ENCODE peak calls at places on chromosomes 1 and 21, in four cellular contexts. One of them, this sample, is unnamed.

GRCh38 chr1:235018161-235018560 is 110.5 kb downstream of the TOMM20 start:
- DNase-seq in mesendoderm: peak; percentile 90
- DNase-seq in transverse colon: no peak
- DNase-seq in lower lobe of right lung: no peak
- DNase-seq in this sample: peak; percentile 28

GRCh38 chr1:193325771-193326170 is 139.4 kb upstream of the B3GALT2 start:
- DNase-seq in mesendoderm: peak; percentile 54
- DNase-seq in lower lobe of right lung: no peak
- DNase-seq in transverse colon: no peak
- DNase-seq in this sample: no peak

GRCh38 chr21:39531777-39532333 is 80.1 kb downstream of the SH3BGR start:
- DNase-seq in mesendoderm: no peak
- DNase-seq in lower lobe of right lung: no peak
- DNase-seq in transverse colon: no peak
- DNase-seq in this sample: no peak

GRCh38 chr1:110714419-110715107 is 39.8 kb upstream of the KCNA3 start:
- DNase-seq in mesendoderm: no peak
- DNase-seq in lower lobe of right lung: no peak
- DNase-seq in transverse colon: no peak
- DNase-seq in this sample: no peak

GRCh38 chr1:91730781-91731732 is 154.9 kb downstream of the TGFBR3 start:
- DNase-seq in mesendoderm: no peak
- DNase-seq in transverse colon: peak; percentile 33
- DNase-seq in lower lobe of right lung: peak; percentile 79
- DNase-seq in this sample: peak; percentile 65

GRCh38 chr1:64171797-64172281 is 31.6 kb upstream of the UBE2U start:
- DNase-seq in transverse colon: no peak
- DNase-seq in mesendoderm: peak; percentile 80
- DNase-seq in lower lobe of right lung: no peak
- DNase-seq in this sample: no peak

GRCh38 chr1:76562292-76562691 is 305.0 kb upstream of the ST6GALNAC5 start:
- DNase-seq in mesendoderm: no peak
- DNase-seq in transverse colon: no peak
- DNase-seq in lower lobe of right lung: no peak
- DNase-seq in this sample: no peak

GRCh38 chr1:71593523-71593922 is 512.7 kb upstream of the ZRANB2 start:
- DNase-seq in mesendoderm: peak; percentile 31
- DNase-seq in lower lobe of right lung: no peak
- DNase-seq in transverse colon: no peak
- DNase-seq in this sample: no peak

GRCh38 chr1:203306970-203307541 is 1.7 kb downstream of the BTG2 start:
- DNase-seq in lower lobe of right lung: no peak
- DNase-seq in mesendoderm: peak; percentile 29
- DNase-seq in transverse colon: peak; percentile 64
- DNase-seq in this sample: no peak
- H3K4me1 ChIP-seq in lower lobe of right lung: peaks cover 62% of the 10 kb centered on the region
- H3K4me1 ChIP-seq in mesendoderm: peaks cover 23% of the 10 kb centered on the region
- H3K4me1 ChIP-seq in transverse colon: peaks cover 43% of the 10 kb centered on the region
- H3K4me1 ChIP-seq in this sample: peaks cover 14% of the 10 kb centered on the region

GRCh38 chr1:228508253-228508652 is 21.1 kb downstream of the RNF187 start:
- DNase-seq in lower lobe of right lung: no peak
- DNase-seq in transverse colon: no peak
- DNase-seq in mesendoderm: no peak
- DNase-seq in this sample: no peak
- H3K27me3 ChIP-seq in lower lobe of right lung: peaks cover 4% of the 10 kb centered on the region
- H3K27me3 ChIP-seq in transverse colon: peaks cover 11% of the 10 kb centered on the region
- H3K27me3 ChIP-seq in mesendoderm: no peaks in the 10 kb centered on the region
- H3K27me3 ChIP-seq in this sample: peaks cover 15% of the 10 kb centered on the region

GRCh38 chr1:9314101-9314500 is 21.4 kb downstream of the SPSB1 start:
- DNase-seq in lower lobe of right lung: no peak
- DNase-seq in transverse colon: no peak
- DNase-seq in mesendoderm: no peak
- DNase-seq in this sample: no peak

GRCh38 chr1:9316080-9316444 is 23.4 kb downstream of the SPSB1 start:
- DNase-seq in mesendoderm: no peak
- DNase-seq in transverse colon: no peak
- DNase-seq in lower lobe of right lung: no peak
- DNase-seq in this sample: no peak

GRCh38 chr1:9316512-9316911 is 23.8 kb downstream of the SPSB1 start:
- DNase-seq in transverse colon: no peak
- DNase-seq in lower lobe of right lung: no peak
- DNase-seq in mesendoderm: no peak
- DNase-seq in this sample: no peak

GRCh38 chr1:9314711-9315379 is 22.2 kb downstream of the SPSB1 start:
- DNase-seq in mesendoderm: no peak
- DNase-seq in transverse colon: no peak
- DNase-seq in lower lobe of right lung: no peak
- DNase-seq in this sample: no peak

GRCh38 chr1:9315411-9316079 is 22.9 kb downstream of the SPSB1 start:
- DNase-seq in lower lobe of right lung: no peak
- DNase-seq in mesendoderm: no peak
- DNase-seq in transverse colon: no peak
- DNase-seq in this sample: no peak
- H3K4me1 ChIP-seq in lower lobe of right lung: peaks cover 46% of the 10 kb centered on the region
- H3K4me1 ChIP-seq in mesendoderm: peaks cover 13% of the 10 kb centered on the region
- H3K4me1 ChIP-seq in transverse colon: peaks cover 62% of the 10 kb centered on the region
- H3K4me1 ChIP-seq in this sample: no peaks in the 10 kb centered on the region

DNA sequence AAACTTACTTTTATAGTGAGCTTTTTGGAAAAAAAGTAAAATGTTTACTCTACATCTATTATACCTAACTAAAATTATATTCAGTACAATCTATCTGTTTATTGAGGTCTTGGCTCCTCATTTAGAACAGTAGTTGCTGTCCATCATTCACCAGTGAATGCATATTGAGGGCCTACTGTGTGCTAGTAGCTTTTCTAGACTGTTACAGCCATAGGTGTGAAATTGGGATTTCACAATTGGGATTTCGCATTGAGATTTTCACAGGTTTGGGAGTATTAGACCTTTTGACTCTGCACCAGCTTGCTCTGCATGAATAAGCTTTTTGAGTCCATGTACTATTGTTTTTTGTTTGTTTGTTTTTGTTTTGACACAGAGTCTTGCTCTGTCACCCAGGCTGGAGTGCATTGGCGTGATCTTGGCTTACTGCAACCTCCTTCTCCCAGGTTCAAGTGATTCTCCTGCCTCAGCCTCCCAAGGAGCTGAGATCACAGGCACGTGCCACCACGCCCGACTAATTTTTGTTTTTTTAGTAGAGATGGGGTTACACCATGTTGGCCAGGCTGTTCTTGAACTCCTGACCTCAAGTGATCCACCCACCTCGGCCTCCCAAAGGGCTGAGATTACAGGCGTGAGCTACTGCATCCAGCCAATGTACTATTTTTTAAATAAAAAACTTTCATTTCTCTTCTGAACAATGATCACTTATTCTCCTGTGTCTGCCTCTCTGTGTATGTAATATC is 47.2 kb upstream of the ERRFI1 start:
- DNase-seq in transverse colon: no peak
- DNase-seq in lower lobe of right lung: no peak
- DNase-seq in mesendoderm: no peak
- DNase-seq in this sample: no peak
- H3K27me3 ChIP-seq in transverse colon: no peaks in the 10 kb centered on the region
- H3K27me3 ChIP-seq in lower lobe of right lung: no peaks in the 10 kb centered on the region
- H3K27me3 ChIP-seq in mesendoderm: no peaks in the 10 kb centered on the region
- H3K27me3 ChIP-seq in this sample: no peaks in the 10 kb centered on the region

DNA sequence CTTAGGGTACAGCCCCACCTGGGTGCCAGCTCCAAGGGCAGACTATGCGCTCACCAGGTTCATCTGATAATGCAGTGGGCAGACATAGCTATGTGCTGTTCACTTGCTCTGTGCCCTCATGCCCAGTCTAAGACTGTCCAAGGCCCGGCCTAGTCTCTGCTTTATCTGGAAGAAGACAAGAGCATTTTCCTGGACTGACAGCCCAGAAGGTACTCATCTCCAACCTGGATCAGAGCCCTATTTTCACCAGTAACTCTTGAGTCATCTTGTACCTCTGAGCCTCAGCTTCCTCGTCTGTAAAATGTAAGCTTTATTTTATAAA is 28.5 kb upstream of the LRRC8C start:
- DNase-seq in mesendoderm: no peak
- DNase-seq in lower lobe of right lung: no peak
- DNase-seq in transverse colon: no peak
- DNase-seq in this sample: no peak
- H3K4me1 ChIP-seq in mesendoderm: peaks cover 2% of the 10 kb centered on the region
- H3K4me1 ChIP-seq in lower lobe of right lung: peaks cover 13% of the 10 kb centered on the region
- H3K4me1 ChIP-seq in transverse colon: no peaks in the 10 kb centered on the region
- H3K4me1 ChIP-seq in this sample: no peaks in the 10 kb centered on the region

This sample was measured in BE2C.